ENCODE peak calls at places on chromosomes 13 and 19, in four cellular contexts. One of them, this sample, is unnamed. For H3K4me1, the result is how much of the 10 kb centered on the place peaks cover.

GRCh38 chr19:18306209-18306902 is 16.5 kb downstream of the LSM4 start:
- DNase-seq in CD4-positive, CD25-positive, alpha-beta regulatory T cell: no peak
- DNase-seq in cardiac muscle cell: no peak
- DNase-seq in stomach: no peak
- DNase-seq in this sample: no peak

GRCh38 chr13:23440821-23441608 is 7.5 kb upstream of the SACS start:
- DNase-seq in CD4-positive, CD25-positive, alpha-beta regulatory T cell: no peak
- DNase-seq in cardiac muscle cell: no peak
- DNase-seq in stomach: no peak
- DNase-seq in this sample: no peak

GRCh38 chr13:106596287-106596937 is 28.5 kb upstream of the ARGLU1 start:
- DNase-seq in CD4-positive, CD25-positive, alpha-beta regulatory T cell: no peak
- DNase-seq in cardiac muscle cell: no peak
- DNase-seq in stomach: peak
- DNase-seq in this sample: no peak

GRCh38 chr19:48970923-48971395 is 5.8 kb downstream of the FTL start:
- DNase-seq in CD4-positive, CD25-positive, alpha-beta regulatory T cell: peak
- DNase-seq in cardiac muscle cell: peak
- DNase-seq in stomach: peak
- DNase-seq in this sample: peak

GRCh38 chr13:48977973-48978372 is 2.3 kb downstream of the FNDC3A start:
- DNase-seq in CD4-positive, CD25-positive, alpha-beta regulatory T cell: no peak
- DNase-seq in cardiac muscle cell: no peak
- DNase-seq in stomach: no peak
- DNase-seq in this sample: no peak

GRCh38 chr13:31908696-31909386 is 122.7 kb upstream of the FRY start:
- DNase-seq in CD4-positive, CD25-positive, alpha-beta regulatory T cell: no peak
- DNase-seq in cardiac muscle cell: no peak
- DNase-seq in stomach: no peak
- DNase-seq in this sample: no peak

GRCh38 chr19:41740415-41741243 is 14.7 kb upstream of the CEACAM6 start:
- DNase-seq in CD4-positive, CD25-positive, alpha-beta regulatory T cell: no peak
- DNase-seq in cardiac muscle cell: no peak
- DNase-seq in stomach: no peak
- DNase-seq in this sample: no peak

GRCh38 chr19:13017306-13018036 is 22.2 kb downstream of the NFIX start:
- DNase-seq in CD4-positive, CD25-positive, alpha-beta regulatory T cell: no peak
- DNase-seq in cardiac muscle cell: no peak
- DNase-seq in stomach: no peak
- DNase-seq in this sample: no peak

GRCh38 chr19:53357821-53358581 is 7.5 kb upstream of the ZNF525 start:
- DNase-seq in CD4-positive, CD25-positive, alpha-beta regulatory T cell: no peak
- DNase-seq in cardiac muscle cell: no peak
- DNase-seq in stomach: no peak
- DNase-seq in this sample: no peak

GRCh38 chr19:8610928-8611284 is 391 bp upstream of the ADAMTS10 start:
- DNase-seq in CD4-positive, CD25-positive, alpha-beta regulatory T cell: no peak
- DNase-seq in cardiac muscle cell: no peak
- DNase-seq in stomach: no peak
- DNase-seq in this sample: no peak

GRCh38 chr13:86932935-86933334 is 738.2 kb upstream of the SLITRK5 start:
- DNase-seq in CD4-positive, CD25-positive, alpha-beta regulatory T cell: no peak
- DNase-seq in cardiac muscle cell: peak
- DNase-seq in stomach: no peak
- DNase-seq in this sample: no peak

GRCh38 chr13:35781661-35782060 is 305.2 kb upstream of the MAB21L1 start:
- DNase-seq in CD4-positive, CD25-positive, alpha-beta regulatory T cell: no peak
- DNase-seq in cardiac muscle cell: no peak
- DNase-seq in stomach: no peak
- DNase-seq in this sample: peak

GRCh38 chr19:11054200-11054599 is 35.1 kb upstream of the LDLR start:
- DNase-seq in CD4-positive, CD25-positive, alpha-beta regulatory T cell: no peak
- DNase-seq in cardiac muscle cell: no peak
- DNase-seq in stomach: no peak
- DNase-seq in this sample: no peak

GRCh38 chr19:1057185-1057857 is 9.6 kb upstream of the ARHGAP45 start:
- DNase-seq in CD4-positive, CD25-positive, alpha-beta regulatory T cell: peak
- DNase-seq in cardiac muscle cell: peak
- DNase-seq in stomach: no peak
- DNase-seq in this sample: no peak

GRCh38 chr19:39137131-39137530 is 11.5 kb downstream of the PAK4 start:
- DNase-seq in CD4-positive, CD25-positive, alpha-beta regulatory T cell: no peak
- DNase-seq in cardiac muscle cell: no peak
- DNase-seq in stomach: no peak
- DNase-seq in this sample: no peak
- H3K4me1 ChIP-seq in CD4-positive, CD25-positive, alpha-beta regulatory T cell: under half
- H3K4me1 ChIP-seq in cardiac muscle cell: under half
- H3K4me1 ChIP-seq in stomach: half or more
- H3K4me1 ChIP-seq in this sample: under half

DNA sequence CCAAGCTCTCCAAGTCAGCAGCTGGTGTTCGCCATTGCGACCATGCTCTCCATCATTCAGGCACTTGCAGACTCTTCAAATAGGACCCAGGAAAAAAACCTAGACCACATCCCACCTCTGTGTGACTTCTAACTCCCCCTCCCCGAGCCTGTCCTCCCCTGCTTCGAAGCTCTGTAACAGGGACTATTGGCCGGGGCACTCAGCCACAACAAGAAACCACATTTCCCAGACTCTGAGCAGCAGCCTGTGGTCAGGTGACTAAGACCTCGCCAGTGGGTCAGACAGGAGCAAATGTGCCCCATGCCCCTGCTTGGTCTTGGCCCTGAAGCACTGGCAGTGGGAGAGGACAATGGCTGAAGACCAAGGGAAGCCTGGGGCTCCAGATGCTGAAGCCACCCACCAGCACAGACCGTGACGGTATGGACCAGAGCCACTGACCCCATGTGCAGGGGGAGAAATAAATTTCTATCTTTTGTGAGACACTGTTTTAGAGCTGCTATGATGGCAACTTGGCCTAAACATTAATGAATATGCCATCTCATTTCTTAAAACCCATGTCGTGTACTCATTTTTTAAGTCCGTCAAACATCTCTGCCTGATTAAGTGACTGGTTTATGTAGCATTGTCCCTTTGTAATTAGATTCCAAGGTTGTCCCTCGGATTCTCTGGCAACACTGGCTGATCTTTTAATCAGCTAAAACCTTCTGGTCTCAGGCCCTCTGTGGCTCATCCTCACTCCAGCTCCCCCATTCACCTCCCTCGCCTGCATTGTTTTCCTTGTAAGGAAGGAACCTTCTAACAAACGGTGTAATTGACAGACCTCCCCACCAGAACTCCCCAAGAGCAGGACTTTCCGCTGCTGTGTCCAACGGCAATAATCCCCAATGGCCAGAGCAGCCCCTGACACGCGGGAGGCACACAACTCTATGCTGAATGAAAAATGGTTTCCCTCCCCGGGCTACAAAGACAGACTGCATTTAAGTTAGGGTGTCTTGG is 98.5 kb downstream of the STK24 start:
- DNase-seq in CD4-positive, CD25-positive, alpha-beta regulatory T cell: no peak
- DNase-seq in cardiac muscle cell: peak
- DNase-seq in stomach: no peak
- DNase-seq in this sample: no peak
- H3K4me1 ChIP-seq in CD4-positive, CD25-positive, alpha-beta regulatory T cell: half or more
- H3K4me1 ChIP-seq in cardiac muscle cell: half or more
- H3K4me1 ChIP-seq in stomach: half or more
- H3K4me1 ChIP-seq in this sample: under half

DNA sequence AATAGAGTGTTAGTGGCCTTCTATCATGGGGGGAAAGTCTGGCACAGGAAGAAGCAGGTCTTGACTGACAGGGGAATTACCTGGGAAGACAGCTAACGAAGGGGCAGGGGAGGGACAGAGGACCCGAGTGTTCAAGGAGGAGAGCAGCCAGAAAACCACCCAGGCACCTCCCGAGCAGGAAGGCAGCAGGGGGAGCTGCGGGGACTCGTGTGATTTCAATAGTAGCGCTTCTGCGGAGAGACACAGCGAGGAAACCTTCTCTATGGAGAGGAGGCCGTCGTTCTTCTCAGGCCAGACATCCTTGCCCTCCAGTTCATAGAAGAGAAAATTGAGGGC is 39.9 kb upstream of the NPAS1 start:
- DNase-seq in CD4-positive, CD25-positive, alpha-beta regulatory T cell: no peak
- DNase-seq in cardiac muscle cell: no peak
- DNase-seq in stomach: no peak
- DNase-seq in this sample: no peak
- H3K4me1 ChIP-seq in CD4-positive, CD25-positive, alpha-beta regulatory T cell: under half
- H3K4me1 ChIP-seq in cardiac muscle cell: under half
- H3K4me1 ChIP-seq in stomach: half or more
- H3K4me1 ChIP-seq in this sample: under half

DNA sequence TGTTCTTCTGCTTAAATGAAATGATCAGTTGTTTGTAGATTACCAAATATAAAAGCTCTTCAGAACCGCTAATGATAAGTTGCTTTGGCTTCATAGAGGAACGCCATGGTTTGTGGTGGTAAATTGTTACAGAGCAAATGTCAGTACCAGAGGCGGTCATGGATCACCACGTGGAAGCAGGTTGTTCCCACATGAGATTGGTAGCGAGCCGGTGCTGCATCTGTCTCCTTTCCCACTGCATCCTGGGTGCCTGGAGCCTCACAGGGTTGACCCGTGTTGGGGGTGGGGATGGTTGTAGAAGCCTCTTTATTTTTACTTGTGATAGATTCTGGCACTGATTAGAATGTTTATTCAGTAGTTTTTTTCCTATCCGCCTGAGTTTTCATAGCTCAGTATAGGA is 14.7 kb downstream of the GARRE1 start:
- DNase-seq in CD4-positive, CD25-positive, alpha-beta regulatory T cell: no peak
- DNase-seq in cardiac muscle cell: no peak
- DNase-seq in stomach: no peak
- DNase-seq in this sample: no peak
- H3K4me1 ChIP-seq in CD4-positive, CD25-positive, alpha-beta regulatory T cell: half or more
- H3K4me1 ChIP-seq in cardiac muscle cell: under half
- H3K4me1 ChIP-seq in stomach: under half
- H3K4me1 ChIP-seq in this sample: under half

GRCh38 chr19:3818479-3818878 is 32.3 kb upstream of the MATK start:
- DNase-seq in CD4-positive, CD25-positive, alpha-beta regulatory T cell: no peak
- DNase-seq in cardiac muscle cell: peak
- DNase-seq in stomach: no peak
- DNase-seq in this sample: no peak
- H3K4me1 ChIP-seq in CD4-positive, CD25-positive, alpha-beta regulatory T cell: under half
- H3K4me1 ChIP-seq in cardiac muscle cell: under half
- H3K4me1 ChIP-seq in stomach: under half
- H3K4me1 ChIP-seq in this sample: under half

DNA sequence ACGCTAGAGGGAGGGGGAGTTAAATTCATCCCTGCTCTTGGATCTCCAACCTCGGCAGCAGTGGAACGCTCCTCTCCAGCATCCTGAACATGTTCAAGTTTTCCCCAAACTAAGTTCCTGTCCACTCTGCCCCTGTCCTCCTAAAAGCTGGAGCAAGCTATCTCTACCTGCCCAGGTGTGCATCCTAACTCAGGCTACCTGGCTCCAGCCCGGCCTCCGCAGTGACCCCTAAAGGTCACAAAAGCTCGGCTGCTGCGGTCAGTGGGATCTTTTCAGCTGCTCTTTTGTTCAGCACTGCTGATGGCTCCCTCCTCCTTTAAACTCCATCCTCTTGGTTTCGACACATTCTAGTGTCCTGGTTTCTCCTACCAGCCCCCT is 1.4 kb downstream of the DCUN1D2 start:
- DNase-seq in CD4-positive, CD25-positive, alpha-beta regulatory T cell: no peak
- DNase-seq in cardiac muscle cell: peak
- DNase-seq in stomach: no peak
- DNase-seq in this sample: no peak
- H3K4me1 ChIP-seq in CD4-positive, CD25-positive, alpha-beta regulatory T cell: under half
- H3K4me1 ChIP-seq in cardiac muscle cell: under half
- H3K4me1 ChIP-seq in stomach: half or more
- H3K4me1 ChIP-seq in this sample: under half

This sample was measured in HAP-1.